ENCODE peak calls at places on chromosomes 11 and 22, in ten cellular contexts. One of them, this sample, is unnamed.

GRCh38 chr22:31933816-31934482 is 10.4 kb upstream of the YWHAH start:
- DNase-seq in ascending aorta: no peak
- DNase-seq in A549: no peak
- DNase-seq in cardiac fibroblast: no peak
- DNase-seq in fibroblast of pulmonary artery: no peak
- DNase-seq in esophagus squamous epithelium: no peak
- DNase-seq in CD8-positive, alpha-beta T cell: no peak
- DNase-seq in brain microvascular endothelial cell: no peak
- DNase-seq in HFF-Myc: no peak
- DNase-seq in GM23248: no peak
- DNase-seq in this sample: no peak

GRCh38 chr11:71331631-71332030 is 79.3 kb upstream of the SHANK2 start:
- DNase-seq in ascending aorta: no peak
- DNase-seq in A549: no peak
- DNase-seq in cardiac fibroblast: no peak
- DNase-seq in fibroblast of pulmonary artery: no peak
- DNase-seq in esophagus squamous epithelium: no peak
- DNase-seq in CD8-positive, alpha-beta T cell: no peak
- DNase-seq in brain microvascular endothelial cell: no peak
- DNase-seq in HFF-Myc: no peak
- DNase-seq in GM23248: no peak
- DNase-seq in this sample: no peak

GRCh38 chr11:46345131-46345597 is 2.1 kb upstream of the DGKZ start:
- DNase-seq in ascending aorta: no peak
- DNase-seq in A549: no peak
- DNase-seq in cardiac fibroblast: no peak
- DNase-seq in fibroblast of pulmonary artery: no peak
- DNase-seq in esophagus squamous epithelium: no peak
- DNase-seq in CD8-positive, alpha-beta T cell: no peak
- DNase-seq in brain microvascular endothelial cell: no peak
- DNase-seq in HFF-Myc: no peak
- DNase-seq in GM23248: no peak
- DNase-seq in this sample: peak

GRCh38 chr11:63592975-63593395 is 21.2 kb downstream of the PLAAT3 start:
- DNase-seq in ascending aorta: no peak
- DNase-seq in A549: peak
- DNase-seq in cardiac fibroblast: peak
- DNase-seq in fibroblast of pulmonary artery: peak
- DNase-seq in esophagus squamous epithelium: no peak
- DNase-seq in CD8-positive, alpha-beta T cell: no peak
- DNase-seq in brain microvascular endothelial cell: peak
- DNase-seq in HFF-Myc: no peak
- DNase-seq in GM23248: peak
- DNase-seq in this sample: peak

GRCh38 chr11:729492-730074 is 17.7 kb upstream of the TALDO1 start:
- DNase-seq in ascending aorta: no peak
- DNase-seq in A549: no peak
- DNase-seq in cardiac fibroblast: no peak
- DNase-seq in fibroblast of pulmonary artery: no peak
- DNase-seq in esophagus squamous epithelium: no peak
- DNase-seq in CD8-positive, alpha-beta T cell: no peak
- DNase-seq in brain microvascular endothelial cell: no peak
- DNase-seq in HFF-Myc: no peak
- DNase-seq in GM23248: no peak
- DNase-seq in this sample: no peak

GRCh38 chr11:64802370-64803162 is 448 bp downstream of the MAP4K2 start:
- DNase-seq in ascending aorta: no peak
- DNase-seq in A549: no peak
- DNase-seq in cardiac fibroblast: no peak
- DNase-seq in fibroblast of pulmonary artery: no peak
- DNase-seq in esophagus squamous epithelium: no peak
- DNase-seq in CD8-positive, alpha-beta T cell: peak
- DNase-seq in brain microvascular endothelial cell: no peak
- DNase-seq in HFF-Myc: no peak
- DNase-seq in GM23248: no peak
- DNase-seq in this sample: peak

GRCh38 chr11:120801801-120802689 is 221.9 kb upstream of the TBCEL start:
- DNase-seq in ascending aorta: no peak
- DNase-seq in A549: peak
- DNase-seq in cardiac fibroblast: peak
- DNase-seq in fibroblast of pulmonary artery: peak
- DNase-seq in esophagus squamous epithelium: no peak
- DNase-seq in CD8-positive, alpha-beta T cell: peak
- DNase-seq in brain microvascular endothelial cell: peak
- DNase-seq in HFF-Myc: peak
- DNase-seq in GM23248: peak
- DNase-seq in this sample: peak

GRCh38 chr11:3861698-3862097 is 6.2 kb downstream of the STIM1 start:
- DNase-seq in ascending aorta: no peak
- DNase-seq in A549: no peak
- DNase-seq in cardiac fibroblast: peak
- DNase-seq in fibroblast of pulmonary artery: peak
- DNase-seq in esophagus squamous epithelium: no peak
- DNase-seq in CD8-positive, alpha-beta T cell: no peak
- DNase-seq in brain microvascular endothelial cell: no peak
- DNase-seq in HFF-Myc: no peak
- DNase-seq in GM23248: no peak
- DNase-seq in this sample: no peak

GRCh38 chr11:72871089-72871488 is 56.9 kb downstream of the ATG16L2 start:
- DNase-seq in ascending aorta: no peak
- DNase-seq in A549: no peak
- DNase-seq in cardiac fibroblast: no peak
- DNase-seq in fibroblast of pulmonary artery: peak
- DNase-seq in esophagus squamous epithelium: no peak
- DNase-seq in CD8-positive, alpha-beta T cell: no peak
- DNase-seq in brain microvascular endothelial cell: no peak
- DNase-seq in HFF-Myc: no peak
- DNase-seq in GM23248: no peak
- DNase-seq in this sample: no peak

GRCh38 chr22:49734882-49735281 is 92.8 kb downstream of the BRD1 start:
- DNase-seq in ascending aorta: no peak
- DNase-seq in A549: no peak
- DNase-seq in cardiac fibroblast: no peak
- DNase-seq in fibroblast of pulmonary artery: no peak
- DNase-seq in esophagus squamous epithelium: no peak
- DNase-seq in CD8-positive, alpha-beta T cell: no peak
- DNase-seq in brain microvascular endothelial cell: no peak
- DNase-seq in HFF-Myc: no peak
- DNase-seq in GM23248: no peak
- DNase-seq in this sample: peak

GRCh38 chr11:13216019-13217006 is 61.3 kb upstream of the BMAL1 start:
- DNase-seq in ascending aorta: no peak
- DNase-seq in A549: peak
- DNase-seq in cardiac fibroblast: peak
- DNase-seq in fibroblast of pulmonary artery: peak
- DNase-seq in esophagus squamous epithelium: no peak
- DNase-seq in CD8-positive, alpha-beta T cell: no peak
- DNase-seq in brain microvascular endothelial cell: peak
- DNase-seq in HFF-Myc: peak
- DNase-seq in GM23248: peak
- DNase-seq in this sample: no peak

GRCh38 chr22:33875316-33875715 is 45.0 kb downstream of the LARGE1 start:
- DNase-seq in ascending aorta: no peak
- DNase-seq in A549: no peak
- DNase-seq in cardiac fibroblast: no peak
- DNase-seq in fibroblast of pulmonary artery: no peak
- DNase-seq in esophagus squamous epithelium: no peak
- DNase-seq in CD8-positive, alpha-beta T cell: no peak
- DNase-seq in brain microvascular endothelial cell: no peak
- DNase-seq in HFF-Myc: no peak
- DNase-seq in GM23248: no peak
- DNase-seq in this sample: no peak

DNA sequence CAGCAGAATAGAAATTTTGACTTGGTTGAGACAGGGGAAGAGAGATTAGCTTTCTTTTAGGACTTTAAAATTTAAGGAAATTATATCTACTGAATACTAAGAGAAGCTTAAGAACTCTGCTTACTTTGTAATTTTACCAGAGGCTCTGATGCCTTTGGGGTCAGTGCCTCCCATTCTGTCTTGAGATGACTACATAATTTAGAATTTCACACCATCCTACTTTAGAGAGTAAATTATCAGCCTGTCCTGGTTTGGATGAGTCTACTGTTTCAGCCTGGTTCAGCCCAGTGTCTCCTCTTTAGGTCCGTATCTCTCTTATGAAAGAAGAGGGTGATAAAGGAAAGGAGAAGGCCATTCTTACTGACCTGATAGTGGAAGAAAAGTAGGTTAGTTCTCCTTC is 9.8 kb downstream of the NUCB2 start:
- DNase-seq in ascending aorta: no peak
- DNase-seq in A549: no peak
- DNase-seq in cardiac fibroblast: no peak
- DNase-seq in fibroblast of pulmonary artery: no peak
- DNase-seq in esophagus squamous epithelium: no peak
- DNase-seq in CD8-positive, alpha-beta T cell: no peak
- DNase-seq in brain microvascular endothelial cell: no peak
- DNase-seq in HFF-Myc: no peak
- DNase-seq in GM23248: no peak
- DNase-seq in this sample: no peak
- H3K4me3 ChIP-seq in ascending aorta: no peak
- H3K4me3 ChIP-seq in A549: no peak
- H3K4me3 ChIP-seq in cardiac fibroblast: no peak
- H3K4me3 ChIP-seq in fibroblast of pulmonary artery: no peak
- H3K4me3 ChIP-seq in esophagus squamous epithelium: no peak
- H3K4me3 ChIP-seq in CD8-positive, alpha-beta T cell: no peak
- H3K4me3 ChIP-seq in brain microvascular endothelial cell: no peak
- H3K4me3 ChIP-seq in HFF-Myc: no peak
- H3K4me3 ChIP-seq in GM23248: no peak
- H3K4me3 ChIP-seq in this sample: no peak

DNA sequence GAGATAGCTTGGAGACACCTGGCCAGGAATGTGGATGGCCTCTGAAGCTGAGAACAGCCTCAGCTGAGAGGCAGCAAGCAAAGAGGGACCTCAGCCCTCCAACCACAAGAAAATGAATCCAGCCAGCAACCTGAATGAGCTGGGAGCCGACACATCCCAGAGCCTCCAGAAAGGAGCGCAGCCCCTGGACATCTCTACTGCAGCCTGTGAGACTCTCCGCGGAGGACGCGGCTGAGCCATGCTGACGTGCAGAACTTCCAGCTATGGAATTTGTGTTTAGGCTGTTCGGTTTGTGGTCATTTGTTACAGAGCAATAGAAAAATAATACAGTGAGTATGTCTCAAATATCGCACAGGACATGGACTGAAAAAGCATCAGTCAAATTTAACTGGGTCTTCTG is 44.3 kb upstream of the CDON start:
- DNase-seq in ascending aorta: no peak
- DNase-seq in A549: no peak
- DNase-seq in cardiac fibroblast: no peak
- DNase-seq in fibroblast of pulmonary artery: no peak
- DNase-seq in esophagus squamous epithelium: no peak
- DNase-seq in CD8-positive, alpha-beta T cell: no peak
- DNase-seq in brain microvascular endothelial cell: no peak
- DNase-seq in HFF-Myc: no peak
- DNase-seq in GM23248: no peak
- DNase-seq in this sample: no peak
- H3K4me3 ChIP-seq in ascending aorta: no peak
- H3K4me3 ChIP-seq in A549: no peak
- H3K4me3 ChIP-seq in cardiac fibroblast: no peak
- H3K4me3 ChIP-seq in fibroblast of pulmonary artery: no peak
- H3K4me3 ChIP-seq in esophagus squamous epithelium: no peak
- H3K4me3 ChIP-seq in CD8-positive, alpha-beta T cell: no peak
- H3K4me3 ChIP-seq in brain microvascular endothelial cell: no peak
- H3K4me3 ChIP-seq in HFF-Myc: no peak
- H3K4me3 ChIP-seq in GM23248: no peak
- H3K4me3 ChIP-seq in this sample: no peak

DNA sequence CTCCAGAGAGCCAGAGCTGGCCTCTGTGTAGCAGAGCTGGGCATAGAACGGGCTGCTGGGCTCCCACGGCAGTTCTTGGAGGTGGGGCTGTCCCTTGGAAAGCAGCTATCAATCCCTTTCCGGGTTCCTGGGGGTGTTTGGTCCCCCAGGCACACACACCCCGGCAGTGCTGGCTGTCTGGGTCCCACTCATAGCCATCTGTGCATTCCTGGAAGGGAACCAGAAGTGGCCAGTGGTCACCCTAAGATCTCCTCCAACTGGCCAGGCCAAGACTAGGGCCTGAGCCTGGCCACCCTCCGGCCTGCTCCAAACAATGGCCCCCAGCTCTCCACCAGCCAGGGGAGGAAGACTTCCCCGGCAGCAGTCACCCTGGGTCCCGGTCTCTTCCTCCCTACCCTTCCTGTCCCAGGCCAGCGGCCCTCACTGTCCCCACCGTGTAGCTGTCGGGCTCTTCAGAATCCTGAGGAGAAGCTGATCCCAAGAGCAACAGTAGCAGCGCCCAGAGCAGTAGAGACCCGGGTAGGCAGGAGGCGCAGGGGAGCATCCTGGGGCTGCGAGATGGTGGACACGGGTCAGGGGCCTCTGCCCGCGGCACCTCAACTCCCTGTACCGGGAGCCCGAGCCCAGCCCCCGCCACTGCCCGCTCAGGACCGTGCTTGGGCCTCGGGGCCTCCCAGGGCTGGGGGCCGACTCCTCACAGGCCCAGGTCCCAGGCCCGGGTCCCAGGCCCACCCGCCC is 620 bp downstream of the EFEMP2 start:
- DNase-seq in ascending aorta: no peak
- DNase-seq in A549: no peak
- DNase-seq in cardiac fibroblast: peak
- DNase-seq in fibroblast of pulmonary artery: no peak
- DNase-seq in esophagus squamous epithelium: no peak
- DNase-seq in CD8-positive, alpha-beta T cell: no peak
- DNase-seq in brain microvascular endothelial cell: peak
- DNase-seq in HFF-Myc: no peak
- DNase-seq in GM23248: peak
- DNase-seq in this sample: no peak
- H3K4me3 ChIP-seq in ascending aorta: peak
- H3K4me3 ChIP-seq in A549: no peak
- H3K4me3 ChIP-seq in cardiac fibroblast: peak
- H3K4me3 ChIP-seq in fibroblast of pulmonary artery: peak
- H3K4me3 ChIP-seq in esophagus squamous epithelium: peak
- H3K4me3 ChIP-seq in CD8-positive, alpha-beta T cell: no peak
- H3K4me3 ChIP-seq in brain microvascular endothelial cell: peak
- H3K4me3 ChIP-seq in HFF-Myc: peak
- H3K4me3 ChIP-seq in GM23248: peak
- H3K4me3 ChIP-seq in this sample: peak

DNA sequence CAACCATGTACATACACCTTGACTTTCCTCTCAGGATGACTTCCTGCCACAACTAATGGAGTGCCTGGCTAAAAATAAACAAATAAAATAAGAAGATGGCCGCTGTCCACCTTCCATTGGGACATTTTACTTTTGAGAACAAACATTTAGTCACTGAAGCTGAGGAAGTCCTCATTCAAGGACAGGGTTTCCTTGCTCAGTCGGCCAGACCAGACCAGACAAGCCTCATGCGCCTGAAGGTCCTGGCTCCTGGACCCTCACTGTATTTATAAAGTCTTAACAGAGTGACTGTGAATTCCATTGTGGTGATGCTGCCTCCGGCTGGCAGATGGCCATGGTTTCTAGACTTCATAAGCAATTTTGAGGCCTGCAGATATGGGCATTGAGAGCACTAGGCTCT is 114.5 kb downstream of the MAML2 start:
- DNase-seq in ascending aorta: peak
- DNase-seq in A549: no peak
- DNase-seq in cardiac fibroblast: peak
- DNase-seq in fibroblast of pulmonary artery: peak
- DNase-seq in esophagus squamous epithelium: no peak
- DNase-seq in CD8-positive, alpha-beta T cell: no peak
- DNase-seq in brain microvascular endothelial cell: peak
- DNase-seq in HFF-Myc: peak
- DNase-seq in GM23248: peak
- DNase-seq in this sample: no peak
- H3K4me3 ChIP-seq in ascending aorta: no peak
- H3K4me3 ChIP-seq in A549: no peak
- H3K4me3 ChIP-seq in cardiac fibroblast: no peak
- H3K4me3 ChIP-seq in fibroblast of pulmonary artery: no peak
- H3K4me3 ChIP-seq in esophagus squamous epithelium: no peak
- H3K4me3 ChIP-seq in CD8-positive, alpha-beta T cell: no peak
- H3K4me3 ChIP-seq in brain microvascular endothelial cell: no peak
- H3K4me3 ChIP-seq in HFF-Myc: no peak
- H3K4me3 ChIP-seq in GM23248: peak
- H3K4me3 ChIP-seq in this sample: no peak

This sample was measured in Peyer's patch.